ENCODE peak calls at places on chromosomes 1 and 21, in seven cellular contexts. B is suprapubic skin, D is HCT116, I is H54, V is IMR-90, F is stomach, Y is lower leg skin. X is an unnamed sample.

GRCh38 chr1:150567717-150568561 is 11.5 kb downstream of the MCL1 start:
- DNase-seq in B (peak; percentile 94), D (no peak), I (peak; percentile 47), V (peak; percentile 98), F (peak; percentile 93), Y (peak; percentile 97), X (no peak)

GRCh38 chr1:24388331-24388870 is 25.2 kb downstream of the STPG1 start:
- DNase-seq in B (no peak), D (no peak), I (no peak), V (no peak), F (no peak), Y (peak; percentile 81), X (no peak)

GRCh38 chr1:181113061-181113695 is 24.7 kb downstream of the IER5 start:
- DNase-seq in B (no peak), D (peak; percentile 63), I (peak; percentile 62), V (peak; percentile 77), F (no peak), Y (no peak), X (peak; percentile 67)

GRCh38 chr1:107748529-107748928 is 216.5 kb downstream of the VAV3 start:
- DNase-seq in B (no peak), D (no peak), I (no peak), V (peak; percentile 1), F (no peak), Y (no peak), X (no peak)

GRCh38 chr1:157932082-157932481 is 61.4 kb upstream of the KIRREL1 start:
- DNase-seq in B (no peak), D (no peak), I (no peak), V (peak; percentile 55), F (no peak), Y (no peak), X (peak; percentile 51)

GRCh38 chr1:156706647-156707008 is 1.2 kb upstream of the CRABP2 start:
- DNase-seq in B (peak; percentile 84), D (no peak), I (no peak), V (no peak), F (no peak), Y (peak; percentile 94), X (no peak)

GRCh38 chr1:34778381-34778780 is 2.6 kb upstream of the GJB3 start:
- DNase-seq in B (no peak), D (no peak), I (no peak), V (no peak), F (no peak), Y (no peak), X (no peak)

GRCh38 chr1:92376345-92376744 is 77.5 kb downstream of the RPAP2 start:
- DNase-seq in B (no peak), D (no peak), I (no peak), V (no peak), F (no peak), Y (no peak), X (no peak)

GRCh38 chr1:56472860-56473259 is 106.5 kb downstream of the PLPP3 start:
- DNase-seq in B (no peak), D (no peak), I (no peak), V (no peak), F (no peak), Y (no peak), X (no peak)

GRCh38 chr1:6386371-6386949 is 7.1 kb downstream of the ACOT7 start:
- DNase-seq in B (no peak), D (peak; percentile 38), I (no peak), V (peak; percentile 42), F (no peak), Y (no peak), X (no peak)

GRCh38 chr1:115559987-115560386 is 81.8 kb upstream of the VANGL1 start:
- DNase-seq in B (no peak), D (no peak), I (no peak), V (no peak), F (no peak), Y (no peak), X (no peak)

GRCh38 chr1:47175227-47175934 is 14.5 kb downstream of the PDZK1IP1 start:
- DNase-seq in B (no peak), D (peak; percentile 56), I (peak; percentile 51), V (peak; percentile 54), F (peak; percentile 57), Y (peak; percentile 86), X (peak; percentile 80)

GRCh38 chr21:16536661-16537359 is 807.0 kb downstream of the USP25 start:
- DNase-seq in B (no peak), D (no peak), I (no peak), V (peak; percentile 6), F (no peak), Y (no peak), X (no peak)

GRCh38 chr1:11531314-11531870 is 52.4 kb downstream of the DISP3 start:
- DNase-seq in B (no peak), D (no peak), I (no peak), V (no peak), F (no peak), Y (peak; percentile 72), X (no peak)

GRCh38 chr1:4961935-4962645 is 307.7 kb downstream of the AJAP1 start:
- DNase-seq in B (no peak), D (no peak), I (no peak), V (no peak), F (no peak), Y (peak; percentile 52), X (no peak)

GRCh38 chr1:4549933-4550332 is 104.5 kb upstream of the AJAP1 start:
- DNase-seq in B (no peak), D (no peak), I (no peak), V (no peak), F (no peak), Y (peak; percentile 10), X (no peak)

DNA sequence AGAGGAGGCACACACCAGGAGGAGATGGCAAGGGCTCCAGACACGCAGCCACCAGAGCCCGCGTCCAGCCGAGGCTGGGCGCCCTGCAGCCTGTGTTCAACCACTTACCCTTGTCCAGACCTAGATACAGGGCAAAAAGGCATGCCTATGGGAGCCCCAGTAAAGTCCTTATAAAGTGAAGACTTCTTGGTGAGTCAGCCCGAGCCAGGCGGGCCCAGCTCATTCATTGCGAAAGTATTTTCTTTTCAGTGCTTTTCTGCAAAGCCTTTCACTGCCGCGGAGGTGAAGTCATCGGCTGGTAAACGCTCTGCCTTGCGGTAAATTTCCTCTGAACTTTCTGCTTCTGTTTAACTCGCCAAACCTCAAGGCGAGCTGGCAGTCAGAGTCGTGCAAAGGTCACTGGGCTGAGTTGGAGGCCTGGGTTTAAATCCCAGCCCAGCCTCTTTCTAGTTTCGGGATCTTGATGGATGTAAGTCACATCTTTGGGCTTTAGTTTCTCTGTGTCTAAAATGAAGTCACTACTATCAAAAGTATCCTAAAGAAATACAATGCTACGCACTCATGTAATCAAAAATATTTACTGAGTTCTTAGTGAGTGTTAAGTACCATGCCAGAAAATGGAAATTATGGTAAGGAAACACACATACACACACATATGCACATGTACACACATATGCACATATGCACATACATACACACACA is 54.7 kb upstream of the IFFO2 start:
- DNase-seq in B (peak; percentile 81), D (peak; percentile 94), I (peak; percentile 47), V (peak; percentile 97), F (peak; percentile 87), Y (peak; percentile 91), X (no peak)
- TF ChIP-seq POLR2A in B (no peak), D (no peak), I (no peak), V (peak; percentile 61), F (no peak), Y (no peak), X (no peak)

GRCh38 chr1:234978397-234979291 is 150.0 kb downstream of the TOMM20 start:
- DNase-seq in B (peak; percentile 81), D (peak; percentile 63), I (no peak), V (peak; percentile 93), F (peak; percentile 45), Y (peak; percentile 92), X (peak; percentile 85)

GRCh38 chr1:234979316-234980223 is 149.1 kb downstream of the TOMM20 start:
- DNase-seq in B (peak; percentile 44), D (no peak), I (no peak), V (no peak), F (no peak), Y (peak; percentile 81), X (no peak)

GRCh38 chr1:234980224-234980656 is 148.4 kb downstream of the TOMM20 start:
- DNase-seq in B (peak; percentile 69), D (no peak), I (no peak), V (no peak), F (no peak), Y (no peak), X (no peak)

GRCh38 chr1:234981758-234982157 is 146.9 kb downstream of the TOMM20 start:
- DNase-seq in B (no peak), D (no peak), I (no peak), V (no peak), F (no peak), Y (peak; percentile 73), X (no peak)

DNA sequence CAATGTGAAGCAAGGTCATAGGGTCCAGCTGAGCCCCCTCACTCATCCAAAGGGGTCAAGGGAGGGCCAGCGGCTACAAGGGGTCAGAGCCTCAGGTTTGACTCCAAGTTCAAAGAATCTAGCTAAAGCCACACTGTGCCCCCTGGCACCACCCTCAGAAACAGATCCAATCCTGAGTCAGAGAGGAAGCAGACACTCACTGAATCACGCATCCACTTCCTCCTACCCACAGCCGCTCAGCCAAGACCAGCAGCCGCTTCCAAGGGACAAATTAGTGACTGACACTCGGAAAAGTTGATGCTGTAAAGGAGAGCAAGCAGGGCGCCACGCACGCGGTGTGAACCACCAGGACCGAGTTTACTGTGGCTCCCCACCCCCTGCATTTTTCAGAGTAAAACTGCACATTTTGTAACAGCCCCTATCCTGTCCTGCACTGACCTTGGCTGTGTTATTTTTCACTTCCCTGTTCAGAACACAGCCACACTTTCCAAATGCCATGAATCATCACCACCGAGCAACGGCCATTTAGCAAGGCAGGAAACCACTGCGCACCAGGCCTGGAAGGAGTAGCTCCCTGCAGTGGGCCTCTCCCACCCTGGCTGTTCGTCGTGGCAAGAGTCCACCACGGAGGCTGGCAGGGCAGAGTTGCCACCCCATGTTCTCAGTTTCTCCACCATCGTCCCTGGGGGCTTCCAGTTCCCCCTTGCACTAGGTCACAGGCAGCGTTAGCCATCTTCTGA is 147.8 kb downstream of the TOMM20 start:
- DNase-seq in B (peak; percentile 95), D (peak; percentile 79), I (no peak), V (peak; percentile 97), F (peak; percentile 67), Y (peak; percentile 96), X (peak; percentile 33)
- TF ChIP-seq POLR2A in B (peak; percentile 21), D (peak; percentile 52), I (peak; percentile 21), V (peak; percentile 29), F (no peak), Y (no peak), X (peak; percentile 44)

GRCh38 chr1:1876335-1876935 is 14.5 kb downstream of the GNB1 start:
- DNase-seq in B (no peak), D (no peak), I (no peak), V (peak; percentile 32), F (no peak), Y (no peak), X (no peak)

GRCh38 chr1:1879942-1880341 is 10.9 kb downstream of the GNB1 start:
- DNase-seq in B (no peak), D (no peak), I (no peak), V (no peak), F (no peak), Y (no peak), X (no peak)

GRCh38 chr1:1875932-1876331 is 15.0 kb downstream of the GNB1 start:
- DNase-seq in B (no peak), D (no peak), I (no peak), V (no peak), F (no peak), Y (no peak), X (no peak)

GRCh38 chr1:1880617-1881312 is 10.1 kb downstream of the GNB1 start:
- DNase-seq in B (no peak), D (no peak), I (no peak), V (no peak), F (no peak), Y (no peak), X (no peak)

GRCh38 chr1:1877852-1878436 is 12.9 kb downstream of the GNB1 start:
- DNase-seq in B (no peak), D (no peak), I (no peak), V (no peak), F (no peak), Y (no peak), X (no peak)
- TF ChIP-seq POLR2A in B (no peak), D (no peak), I (no peak), V (no peak), F (no peak), Y (no peak), X (no peak)

GRCh38 chr21:41426656-41427311 is 745 bp downstream of the MX1 start:
- DNase-seq in B (no peak), D (no peak), I (no peak), V (no peak), F (no peak), Y (peak; percentile 88), X (no peak)
- TF ChIP-seq POLR2A in B (no peak), D (no peak), I (no peak), V (no peak), F (no peak), Y (no peak), X (no peak)

X was measured in erythroblast.